ENCODE peak calls at places on chromosomes 2 and 18, in ten cellular contexts. S, Y, Q, H, Z, I, P, U, T and J are unnamed samples.

GRCh38 chr2:177598321-177598922 is 205.8 kb downstream of the AGPS start:
- DNase-seq in S (no peak), Y (no peak), Q (peak), H (no peak), Z (no peak), I (no peak), P (no peak), U (no peak), T (no peak), J (no peak)

GRCh38 chr2:96204836-96205235 is 3.8 kb downstream of the STARD7 start:
- DNase-seq in S (no peak), Y (no peak), Q (no peak), H (no peak), Z (no peak), I (no peak), P (no peak), U (no peak), T (no peak), J (no peak)

GRCh38 chr2:33086400-33087015 is 139.8 kb downstream of the LTBP1 start:
- DNase-seq in S (no peak), Y (no peak), Q (no peak), H (no peak), Z (no peak), I (no peak), P (peak), U (no peak), T (peak), J (no peak)

GRCh38 chr2:122748552-122749011 is 993.1 kb downstream of the TSN start:
- DNase-seq in S (no peak), Y (no peak), Q (peak), H (no peak), Z (no peak), I (peak), P (no peak), U (no peak), T (no peak), J (no peak)

GRCh38 chr18:74203811-74204210 is 55.5 kb downstream of the TIMM21 start:
- DNase-seq in S (no peak), Y (no peak), Q (no peak), H (no peak), Z (no peak), I (no peak), P (no peak), U (no peak), T (no peak), J (no peak)

GRCh38 chr2:61948661-61949457 is 43.4 kb downstream of the COMMD1 start:
- DNase-seq in S (no peak), Y (no peak), Q (no peak), H (no peak), Z (no peak), I (no peak), P (no peak), U (no peak), T (no peak), J (no peak)

GRCh38 chr2:214069254-214069653 is 341.6 kb upstream of the VWC2L start:
- DNase-seq in S (no peak), Y (no peak), Q (peak), H (peak), Z (no peak), I (no peak), P (no peak), U (no peak), T (no peak), J (no peak)

GRCh38 chr2:47626664-47627063 is 156.3 kb upstream of the MSH6 start:
- DNase-seq in S (no peak), Y (no peak), Q (no peak), H (no peak), Z (no peak), I (no peak), P (no peak), U (no peak), T (no peak), J (no peak)